ENCODE peak calls at places on chromosomes 11 and 22, in five cellular contexts. X is spleen, F is cardiac muscle cell, N is neuronal stem cell, P is heart right ventricle. I is an unnamed sample. For H3K9me3, the result is how much of the 10 kb centered on the place peaks cover.

GRCh38 chr22:50505776-50506610 is 1.5 kb downstream of the LMF2 start:
- DNase-seq in F (no peak), P (no peak), X (peak), N (no peak), I (no peak)

GRCh38 chr11:2752923-2753322 is 53.1 kb upstream of the KCNQ1OT1 start:
- DNase-seq in P (no peak), N (no peak), X (peak), F (peak), I (peak)

GRCh38 chr11:69244286-69244685 is 49.7 kb upstream of the MYEOV start:
- DNase-seq in P (no peak), N (no peak), X (no peak), F (no peak), I (no peak)

GRCh38 chr11:46338988-46339666 is 8.1 kb upstream of the DGKZ start:
- DNase-seq in N (no peak), X (no peak), P (peak), F (no peak), I (no peak)

GRCh38 chr22:42773161-42773560 is 52.5 kb upstream of the A4GALT start:
- DNase-seq in P (peak), F (no peak), X (no peak), N (no peak), I (no peak)

GRCh38 chr11:124725719-124726105 is 14.0 kb upstream of the NRGN start:
- DNase-seq in F (peak), P (no peak), N (no peak), X (no peak), I (no peak)

GRCh38 chr11:34988294-34989255 is 72.2 kb downstream of the PDHX start:
- DNase-seq in P (no peak), F (peak), X (no peak), N (no peak), I (no peak)

GRCh38 chr22:33575041-33575440 is 345.2 kb downstream of the LARGE1 start:
- DNase-seq in P (no peak), F (no peak), N (no peak), X (no peak), I (no peak)

GRCh38 chr22:27777128-27777527 is 24.4 kb downstream of the MN1 start:
- DNase-seq in N (no peak), P (no peak), X (no peak), F (no peak), I (no peak)

GRCh38 chr11:6210274-6210955 is 5.1 kb downstream of the C11orf42 start:
- DNase-seq in F (no peak), P (no peak), N (no peak), X (no peak), I (no peak)

GRCh38 chr22:19759994-19760651 is 455 bp upstream of the TBX1 start:
- DNase-seq in P (no peak), F (no peak), N (no peak), X (no peak), I (no peak)

GRCh38 chr11:45383229-45383628 is 97.1 kb upstream of the SYT13 start:
- DNase-seq in F (peak), X (peak), N (no peak), P (no peak), I (no peak)

GRCh38 chr11:132263231-132263630 is 892.8 kb downstream of the NTM start:
- DNase-seq in X (no peak), P (no peak), N (no peak), F (no peak), I (no peak)

GRCh38 chr11:66344550-66345315 is at the start of gene BRMS1:
- DNase-seq in P (peak), X (peak), F (peak), N (peak), I (peak)

GRCh38 chr11:44519989-44520737 is 45.3 kb upstream of the CD82 start:
- DNase-seq in X (no peak), F (peak), P (peak), N (no peak), I (no peak)

GRCh38 chr22:39208013-39208680 is 36.6 kb downstream of the PDGFB start:
- DNase-seq in F (no peak), X (peak), P (no peak), N (no peak), I (no peak)

GRCh38 chr22:48492371-48493320 is 1335.0 kb downstream of the BRD1 start:
- DNase-seq in P (peak), F (peak), X (peak), N (peak), I (peak)
- H3K9me3 ChIP-seq in P (under half), F (under half), X (under half), N (under half), I (under half)

DNA sequence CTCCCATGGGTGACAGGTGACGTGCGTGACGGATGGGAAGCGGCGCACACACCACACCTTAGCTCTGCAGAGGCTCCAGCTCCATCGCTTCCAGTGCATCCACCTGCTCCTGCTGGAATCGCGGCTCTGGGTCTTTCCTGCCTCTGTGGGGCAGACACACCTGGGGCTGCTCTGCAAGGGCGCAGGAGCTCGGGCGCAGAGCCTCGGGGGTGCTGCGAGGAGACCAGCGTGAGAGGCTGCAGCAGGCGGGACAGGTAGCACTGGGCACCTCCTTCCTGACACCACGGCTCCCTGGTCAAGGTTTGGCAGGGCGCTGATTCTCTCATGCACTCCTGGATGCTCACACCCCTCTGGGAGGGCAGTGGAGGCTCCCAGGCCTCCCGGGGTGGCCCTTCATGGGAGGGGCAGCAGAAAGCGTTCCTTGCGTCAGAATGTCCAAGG is 1494.3 kb downstream of the BRD1 start:
- DNase-seq in F (no peak), P (no peak), N (no peak), X (no peak), I (no peak)
- H3K9me3 ChIP-seq in F (under half), P (under half), N (under half), X (under half), I (under half)

GRCh38 chr11:116173946-116174911 is 598.6 kb downstream of the BUD13 start:
- DNase-seq in F (no peak), X (no peak), P (no peak), N (no peak), I (peak)
- H3K9me3 ChIP-seq in F (under half), X (under half), P (under half), N (under half), I (under half)

GRCh38 chr22:47390026-47390970 is 627.8 kb downstream of the TBC1D22A start:
- DNase-seq in F (no peak), X (peak), N (no peak), P (no peak), I (no peak)

GRCh38 chr22:47388331-47388730 is 625.9 kb downstream of the TBC1D22A start:
- DNase-seq in F (no peak), X (peak), N (no peak), P (no peak), I (no peak)

GRCh38 chr22:47389201-47389600 is 626.8 kb downstream of the TBC1D22A start:
- DNase-seq in P (no peak), F (no peak), X (peak), N (no peak), I (no peak)

GRCh38 chr22:47386812-47387510 is 624.5 kb downstream of the TBC1D22A start:
- DNase-seq in F (no peak), N (no peak), X (peak), P (no peak), I (no peak)

GRCh38 chr22:47388778-47389177 is 626.3 kb downstream of the TBC1D22A start:
- DNase-seq in N (no peak), X (peak), F (no peak), P (no peak), I (no peak)
- H3K9me3 ChIP-seq in N (under half), X (under half), F (under half), P (under half), I (under half)

DNA sequence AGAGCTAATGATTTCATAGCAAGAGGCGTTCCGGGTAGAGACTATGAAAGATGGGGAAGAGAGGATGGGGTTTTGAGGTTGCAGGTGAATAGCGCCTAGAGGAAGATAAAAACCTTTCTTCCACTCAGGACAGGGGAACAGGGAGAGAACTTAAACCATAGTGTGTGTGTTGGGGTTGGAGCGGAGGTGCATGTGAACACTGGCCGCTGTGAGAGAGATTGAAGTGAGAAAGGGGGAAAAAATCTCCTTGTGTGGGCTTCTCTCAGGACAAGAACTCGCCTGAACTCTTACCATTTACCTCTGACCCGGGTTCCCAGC is 3.4 kb downstream of the BSX start:
- DNase-seq in F (no peak), X (no peak), N (no peak), P (no peak), I (no peak)
- H3K9me3 ChIP-seq in F (under half), X (under half), N (under half), P (under half), I (under half)

GRCh38 chr22:47572443-47572842 is 810.0 kb downstream of the TBC1D22A start:
- DNase-seq in F (no peak), P (no peak), N (no peak), X (no peak), I (no peak)
- H3K9me3 ChIP-seq in F (under half), P (under half), N (under half), X (under half), I (under half)

DNA sequence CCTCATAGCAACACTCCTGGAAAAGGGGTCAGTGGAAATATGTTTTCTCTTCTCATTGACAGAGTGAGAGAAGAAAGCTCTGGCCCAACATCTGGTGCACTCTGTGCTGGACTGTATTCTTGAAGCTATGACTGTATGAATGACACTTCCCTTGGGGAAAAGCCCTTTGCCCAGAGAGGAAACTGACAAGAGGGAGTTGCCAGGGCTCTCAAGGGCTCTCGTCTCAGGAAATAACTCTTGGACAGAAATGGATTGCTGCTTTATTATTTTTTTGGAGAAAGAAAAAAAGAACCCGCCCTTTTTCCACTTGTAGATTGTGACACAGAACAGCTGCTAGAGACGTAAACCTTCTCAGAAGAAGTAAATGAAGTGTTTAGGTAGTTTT is 11.4 kb downstream of the ETS1 start:
- DNase-seq in F (peak), N (no peak), X (no peak), P (no peak), I (no peak)
- H3K9me3 ChIP-seq in F (under half), N (under half), X (under half), P (under half), I (under half)

DNA sequence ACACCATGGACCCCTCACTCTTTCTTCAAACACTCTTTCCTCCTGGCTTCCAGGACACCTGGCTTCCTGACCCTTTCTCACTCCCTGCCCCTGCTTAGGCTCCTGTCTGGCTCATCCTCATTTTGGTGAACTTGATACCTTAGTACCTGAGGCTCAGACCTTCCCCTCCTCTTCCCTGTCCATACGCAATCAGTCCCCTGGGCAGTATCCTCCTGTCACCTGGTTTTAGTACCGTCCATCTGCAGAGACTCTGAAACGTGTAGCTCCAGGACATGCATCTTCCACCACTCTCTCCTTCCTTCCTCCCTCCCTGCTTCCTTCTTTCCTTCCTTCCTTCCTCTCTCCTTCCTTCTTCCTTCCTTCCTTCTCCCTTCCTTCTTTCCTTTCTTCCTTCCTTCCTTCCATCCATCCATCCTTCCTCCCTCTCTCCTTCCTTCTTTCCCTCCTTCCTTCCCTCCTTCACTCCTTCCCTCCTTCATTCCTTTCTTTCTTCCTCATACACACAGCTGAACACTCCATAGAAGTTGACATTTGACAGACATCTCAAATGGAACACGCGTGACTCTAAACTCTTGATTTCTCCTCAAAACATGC is 1488.6 kb downstream of the TBC1D22A start:
- DNase-seq in N (no peak), F (no peak), X (peak), P (no peak), I (no peak)
- H3K9me3 ChIP-seq in N (under half), F (under half), X (under half), P (under half), I (under half)

GRCh38 chr22:49211176-49211575 is 616.5 kb downstream of the BRD1 start:
- DNase-seq in P (no peak), X (peak), N (no peak), F (no peak), I (no peak)
- H3K9me3 ChIP-seq in P (under half), X (under half), N (under half), F (under half), I (under half)

I was measured in WERI-Rb-1.